ENCODE peak calls at places on chromosomes 7 and 10, in four cellular contexts. Z is fibroblast of lung, Y is stomach, S is psoas muscle. C is an unnamed sample.

GRCh38 chr7:143811-144453 is 48.4 kb upstream of the FAM20C start:
- DNase-seq in Z (no peak), Y (no peak), S (peak; percentile 37), C (no peak)

GRCh38 chr10:80855348-80855971 is 317.8 kb downstream of the SH2D4B start:
- DNase-seq in Z (no peak), Y (no peak), S (no peak), C (no peak)

GRCh38 chr7:87312215-87312865 is 33.1 kb upstream of the CROT start:
- DNase-seq in Z (peak; percentile 53), Y (peak; percentile 58), S (no peak), C (peak; percentile 9)

GRCh38 chr7:22351878-22352277 is 5.1 kb downstream of the RAPGEF5 start:
- DNase-seq in Z (peak; percentile 23), Y (no peak), S (no peak), C (no peak)

GRCh38 chr7:400901-401485 is 111.0 kb downstream of the FOXL3 start:
- DNase-seq in Z (no peak), Y (peak; percentile 19), S (peak; percentile 32), C (no peak)

GRCh38 chr10:13770760-13771493 is 184.2 kb downstream of the PRPF18 start:
- DNase-seq in Z (no peak), Y (no peak), S (no peak), C (no peak)

GRCh38 chr7:77202544-77202976 is 2.9 kb upstream of the FGL2 start:
- DNase-seq in Z (no peak), Y (no peak), S (no peak), C (no peak)

GRCh38 chr10:132774905-132775863 is 10.8 kb downstream of the NKX6-2 start:
- DNase-seq in Z (peak; percentile 11), Y (peak; percentile 96), S (no peak), C (no peak)

GRCh38 chr10:59718246-59718645 is 8.6 kb upstream of the SLC16A9 start:
- DNase-seq in Z (no peak), Y (no peak), S (no peak), C (no peak)

DNA sequence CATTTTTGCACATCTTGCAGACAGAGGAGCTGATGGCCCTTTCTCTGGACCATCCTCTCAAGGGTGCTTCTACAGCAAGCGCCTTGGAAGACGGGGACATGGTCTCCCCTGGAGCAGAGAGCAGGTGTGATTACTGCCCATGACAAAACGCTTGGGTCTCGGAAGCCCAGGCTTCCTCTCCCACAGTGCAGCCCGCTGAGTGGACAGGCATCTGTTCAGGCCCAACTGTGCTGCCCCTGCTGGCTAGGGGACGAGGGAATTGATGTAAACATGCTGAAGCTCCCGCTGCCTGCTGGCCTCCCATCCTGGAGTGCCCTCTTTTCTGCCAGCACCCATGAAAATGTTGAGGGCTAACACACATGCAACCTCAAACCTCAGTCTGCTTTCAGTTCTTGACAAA is 14.3 kb downstream of the IL15RA start:
- DNase-seq in Z (no peak), Y (no peak), S (no peak), C (no peak)
- TF ChIP-seq CTCF in Z (no peak), Y (no peak), S (no peak), C (no peak)

DNA sequence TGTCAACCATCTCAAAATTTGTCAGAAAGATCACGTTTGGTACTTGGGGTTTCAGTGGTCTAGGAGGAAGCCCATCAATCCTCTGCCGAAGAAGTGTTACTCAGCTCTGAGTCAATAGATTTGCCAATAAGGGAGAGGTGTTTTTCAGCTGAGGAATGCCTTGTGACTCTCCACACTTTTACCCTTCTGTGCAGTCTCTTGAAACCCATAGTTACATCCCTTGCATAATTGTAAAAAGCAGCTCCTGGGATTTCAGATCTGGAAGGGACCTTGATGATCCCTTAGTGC is 47.5 kb downstream of the INSYN2A start:
- DNase-seq in Z (peak; percentile 93), Y (no peak), S (no peak), C (no peak)
- H3K4me3 ChIP-seq in Z (no peak overlapping the region), Y (no peak overlapping the region), S (no peak overlapping the region), C (no peak overlapping the region)

DNA sequence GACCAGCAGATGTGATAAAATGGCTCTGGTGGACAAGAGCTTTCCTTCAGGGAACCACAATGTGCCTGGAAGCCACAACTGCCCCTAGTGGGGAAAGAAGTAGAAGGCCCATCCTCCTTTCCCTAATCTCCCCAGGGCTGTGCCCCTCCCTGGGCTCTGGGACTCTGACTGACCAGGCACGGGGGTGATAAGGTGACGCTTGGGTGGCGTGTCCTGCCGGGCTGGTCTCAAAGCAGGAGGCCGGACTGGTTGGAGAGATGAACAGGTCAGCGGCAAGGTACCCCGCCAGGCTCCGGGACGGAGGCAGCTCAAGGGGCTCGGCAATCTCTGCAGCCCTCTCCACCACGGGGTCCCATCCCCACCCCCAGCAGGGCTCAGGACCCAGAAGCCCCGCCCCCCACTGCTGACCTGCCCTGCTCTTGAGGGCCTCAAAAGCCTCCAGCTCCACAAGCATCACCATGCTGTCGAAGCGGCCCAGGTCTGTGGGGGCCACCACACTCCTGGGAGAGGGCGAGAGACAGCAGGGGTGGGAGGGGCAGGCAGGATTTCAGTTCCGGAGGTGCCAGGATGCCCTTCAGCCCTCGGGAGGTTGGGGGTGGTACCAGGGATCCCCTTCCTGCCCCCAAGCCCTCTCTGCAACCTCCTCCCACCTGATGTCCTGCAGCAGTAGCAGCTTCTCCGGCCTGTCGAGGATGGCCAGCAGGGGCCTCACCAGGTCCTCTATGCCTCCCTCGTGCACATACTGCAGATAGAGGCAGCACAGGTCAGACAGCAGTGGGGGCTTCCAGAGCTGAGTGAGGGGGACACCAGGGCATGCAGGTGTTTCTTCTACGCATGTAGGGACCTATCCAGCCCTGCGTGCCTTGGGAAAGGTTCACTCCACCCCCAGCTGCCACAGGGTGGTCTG is 12.2 kb downstream of the LZTS2 start:
- DNase-seq in Z (no peak), Y (peak; percentile 66), S (peak; percentile 33), C (no peak)
- TF ChIP-seq CTCF in Z (peak; percentile 52), Y (peak; percentile 37), S (no peak), C (peak; percentile 75)

GRCh38 chr7:122887198-122887597 is 938 bp upstream of the CADPS2 start:
- DNase-seq in Z (peak; percentile 82), Y (peak; percentile 78), S (peak; percentile 61), C (peak; percentile 39)
- H3K4me3 ChIP-seq in Z (peak overlapping the region; percentile 96), Y (peak overlapping the region; percentile 78), S (peak overlapping the region; percentile 85), C (peak overlapping the region; percentile 76)

GRCh38 chr10:16436758-16437539 is at the start of gene PTER:
- DNase-seq in Z (peak; percentile 83), Y (peak; percentile 100), S (peak; percentile 99), C (peak; percentile 69)
- TF ChIP-seq CTCF in Z (no peak), Y (no peak), S (no peak), C (no peak)

DNA sequence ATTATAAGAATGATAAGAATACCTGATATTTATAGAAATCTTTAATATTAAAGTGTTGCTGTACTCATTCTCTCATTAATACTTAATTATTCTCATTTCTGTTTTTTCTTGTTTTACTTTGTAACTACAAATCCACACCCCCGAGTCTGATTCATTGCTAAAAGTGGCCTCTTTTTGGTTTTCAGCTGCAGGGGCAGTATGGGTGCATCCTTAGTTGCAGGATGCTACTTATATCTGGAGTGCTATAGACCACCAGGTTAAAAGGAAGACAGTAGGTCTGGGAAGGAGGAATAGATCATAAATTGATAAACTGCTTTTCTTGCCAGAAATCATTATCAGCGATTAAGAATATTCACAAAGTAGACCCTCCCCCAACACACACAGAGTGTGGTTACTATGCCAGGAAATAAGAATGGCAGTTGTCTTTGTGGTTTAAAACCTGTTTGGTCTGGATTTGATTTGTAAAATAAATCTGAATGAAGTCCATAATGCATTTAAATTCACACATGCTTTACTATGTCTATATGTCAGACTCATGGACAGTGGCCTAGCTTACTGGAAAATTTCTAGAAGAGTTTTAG is 96.5 kb downstream of the NRF1 start:
- DNase-seq in Z (no peak), Y (no peak), S (no peak), C (no peak)
- H3K4me3 ChIP-seq in Z (no peak overlapping the region), Y (no peak overlapping the region), S (no peak overlapping the region), C (no peak overlapping the region)

DNA sequence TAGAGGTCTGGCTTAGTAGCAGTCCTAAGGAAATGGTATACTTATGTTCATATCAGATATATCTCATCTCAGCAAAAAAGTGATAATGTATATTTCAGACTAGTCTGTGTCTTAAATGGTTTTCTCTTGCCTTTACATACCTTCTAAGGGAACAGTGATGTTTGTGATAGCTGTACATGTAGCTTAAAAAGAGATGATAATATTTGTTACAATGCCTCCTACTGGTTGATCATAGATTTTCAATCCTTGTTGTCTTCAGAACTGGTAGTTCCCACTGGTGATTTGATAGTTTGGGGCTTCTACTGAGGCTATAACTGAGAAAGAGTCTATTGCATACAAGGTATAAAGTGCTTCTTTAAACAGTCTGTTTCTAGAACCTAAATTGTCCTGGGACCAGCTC is 90.1 kb downstream of the BTRC start:
- DNase-seq in Z (no peak), Y (no peak), S (no peak), C (no peak)
- TF ChIP-seq CTCF in Z (peak; percentile 40), Y (no peak), S (no peak), C (peak; percentile 42)

DNA sequence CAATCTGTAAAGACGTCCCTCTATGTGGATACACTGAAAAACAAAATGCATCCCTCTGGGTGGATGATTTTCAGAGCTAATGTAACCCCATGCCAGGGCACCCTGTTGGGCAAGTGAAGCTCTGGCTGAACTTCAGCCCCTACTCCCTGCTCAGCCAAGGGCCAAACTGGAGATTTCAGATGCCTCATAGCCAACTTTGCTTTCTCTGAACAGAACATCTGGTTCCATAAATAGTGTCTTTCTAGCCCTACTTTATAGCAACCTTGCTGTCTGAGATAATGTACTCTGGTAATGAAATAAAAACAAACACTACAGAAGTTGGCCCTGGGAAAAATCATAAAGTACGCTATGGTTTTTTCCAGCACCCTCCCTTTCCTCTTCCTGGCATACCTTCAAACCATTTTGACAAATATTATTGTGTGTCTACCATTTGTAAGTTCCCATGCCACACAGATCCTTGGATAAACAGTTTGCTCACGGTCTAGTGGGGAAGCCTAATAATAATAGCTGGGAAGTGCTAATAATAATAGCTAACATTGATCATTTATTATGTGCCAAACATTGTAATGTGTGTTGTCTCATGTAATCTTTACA is 3.4 kb downstream of the ENTPD1 start:
- DNase-seq in Z (no peak), Y (no peak), S (no peak), C (no peak)
- H3K4me3 ChIP-seq in Z (no peak overlapping the region), Y (no peak overlapping the region), S (no peak overlapping the region), C (no peak overlapping the region)